ENCODE peak calls at places on chromosomes 12 and 14, in six cellular contexts. X is cardiac muscle cell, H is Panc1, I is left ventricle myocardium inferior, P is neural progenitor cell, G is OCI-LY7. U is an unnamed sample.

GRCh38 chr12:68842123-68842522 is 34.1 kb downstream of the MDM2 start:
- DNase-seq in X (no peak), H (no peak), I (no peak), P (no peak), G (no peak), U (no peak)

GRCh38 chr12:39575498-39575875 is 44.1 kb downstream of the ABCD2 start:
- DNase-seq in X (no peak), H (no peak), I (no peak), P (no peak), G (no peak), U (no peak)

GRCh38 chr12:2084553-2085296 is 31.9 kb downstream of the CACNA1C start:
- DNase-seq in X (no peak), H (no peak), I (peak; percentile 45), P (no peak), G (no peak), U (no peak)

GRCh38 chr12:127489055-127489454 is 777.9 kb upstream of the TMEM132C start:
- DNase-seq in X (no peak), H (no peak), I (no peak), P (no peak), G (no peak), U (no peak)

GRCh38 chr12:102478416-102479098 is 1.8 kb downstream of the IGF1 start:
- DNase-seq in X (peak; percentile 38), H (no peak), I (no peak), P (peak; percentile 64), G (peak; percentile 30), U (peak; percentile 79)

GRCh38 chr12:109946505-109946904 is 46.4 kb downstream of the TCHP start:
- DNase-seq in X (peak; percentile 21), H (no peak), I (no peak), P (peak; percentile 69), G (no peak), U (no peak)

GRCh38 chr14:33589334-33589733 is 361.5 kb downstream of the EGLN3 start:
- DNase-seq in X (no peak), H (no peak), I (no peak), P (no peak), G (no peak), U (no peak)

GRCh38 chr12:6950944-6951540 is at the start of gene PTPN6:
- DNase-seq in X (no peak), H (no peak), I (peak; percentile 72), P (no peak), G (peak; percentile 83), U (no peak)

GRCh38 chr12:7787574-7788315 is 1.5 kb upstream of the NANOG start:
- DNase-seq in X (no peak), H (no peak), I (no peak), P (peak; percentile 44), G (no peak), U (no peak)

GRCh38 chr14:72906316-72906715 is 12.4 kb upstream of the DPF3 start:
- DNase-seq in X (no peak), H (no peak), I (no peak), P (no peak), G (no peak), U (no peak)

GRCh38 chr12:497501-498160 is 37.9 kb downstream of the B4GALNT3 start:
- DNase-seq in X (no peak), H (no peak), I (no peak), P (peak; percentile 80), G (no peak), U (no peak)

GRCh38 chr14:72120315-72120714 is 188.1 kb downstream of the RGS6 start:
- DNase-seq in X (no peak), H (no peak), I (no peak), P (no peak), G (no peak), U (no peak)

GRCh38 chr14:35480119-35480769 is 53.7 kb upstream of the INSM2 start:
- DNase-seq in X (no peak), H (no peak), I (no peak), P (no peak), G (no peak), U (peak; percentile 24)

GRCh38 chr12:52214421-52214802 is 18.6 kb upstream of the KRT7 start:
- DNase-seq in X (no peak), H (no peak), I (no peak), P (no peak), G (no peak), U (no peak)

GRCh38 chr14:81164167-81164774 is 56.5 kb downstream of the GTF2A1 start:
- DNase-seq in X (peak; percentile 62), H (peak; percentile 47), I (no peak), P (peak; percentile 78), G (peak; percentile 75), U (peak; percentile 58)

GRCh38 chr14:77882098-77882497 is 82.2 kb downstream of the ADCK1 start:
- DNase-seq in X (peak; percentile 37), H (no peak), I (peak; percentile 71), P (no peak), G (no peak), U (no peak)

GRCh38 chr12:12266389-12266872 is 413 bp downstream of the LRP6 start:
- DNase-seq in X (peak; percentile 51), H (no peak), I (peak; percentile 16), P (peak; percentile 67), G (no peak), U (no peak)

GRCh38 chr14:50092006-50092555 is 24.3 kb downstream of the VCPKMT start:
- DNase-seq in X (no peak), H (no peak), I (no peak), P (no peak), G (no peak), U (no peak)

GRCh38 chr14:23160924-23161522 is 22.4 kb downstream of the SLC7A8 start:
- DNase-seq in X (no peak), H (no peak), I (no peak), P (peak; percentile 65), G (no peak), U (no peak)

GRCh38 chr12:76085159-76085868 is 829 bp upstream of the NAP1L1 start:
- DNase-seq in X (peak; percentile 27), H (no peak), I (no peak), P (no peak), G (peak; percentile 82), U (no peak)

GRCh38 chr14:65926504-65926903 is 514.0 kb downstream of the FUT8 start:
- DNase-seq in X (no peak), H (no peak), I (no peak), P (no peak), G (no peak), U (no peak)

GRCh38 chr12:108367436-108367835 is 28.3 kb upstream of the CMKLR1 start:
- DNase-seq in X (no peak), H (no peak), I (no peak), P (no peak), G (no peak), U (no peak)

GRCh38 chr12:24815087-24815423 is 133.8 kb downstream of the BCAT1 start:
- DNase-seq in X (no peak), H (no peak), I (no peak), P (no peak), G (no peak), U (no peak)

GRCh38 chr14:21525995-21526671 is at the start of gene SALL2:
- DNase-seq in X (peak; percentile 91), H (no peak), I (peak; percentile 75), P (peak; percentile 98), G (peak; percentile 66), U (no peak)

GRCh38 chr12:79634957-79635471 is 55.8 kb downstream of the PAWR start:
- DNase-seq in X (no peak), H (no peak), I (no peak), P (peak; percentile 67), G (no peak), U (no peak)

GRCh38 chr12:27504506-27504905 is 19.5 kb upstream of the PPFIBP1 start:
- DNase-seq in X (no peak), H (no peak), I (no peak), P (no peak), G (no peak), U (no peak)

GRCh38 chr12:122483969-122484368 is 16.8 kb downstream of the ZCCHC8 start:
- DNase-seq in X (no peak), H (no peak), I (no peak), P (no peak), G (no peak), U (no peak)

GRCh38 chr12:121513464-121514183 is 67.2 kb downstream of the KDM2B start:
- DNase-seq in X (peak; percentile 48), H (no peak), I (no peak), P (peak; percentile 54), G (peak; percentile 69), U (no peak)

GRCh38 chr14:71487941-71488340 is 444.3 kb upstream of the RGS6 start:
- DNase-seq in X (no peak), H (no peak), I (no peak), P (no peak), G (no peak), U (no peak)

GRCh38 chr12:1993871-1994371 is 10.3 kb downstream of the DCP1B start:
- DNase-seq in X (no peak), H (peak; percentile 64), I (no peak), P (no peak), G (no peak), U (no peak)

GRCh38 chr14:20440882-20441281 is 4.9 kb upstream of the KLHL33 start:
- DNase-seq in X (no peak), H (no peak), I (no peak), P (no peak), G (peak; percentile 22), U (no peak)

GRCh38 chr12:48883305-48884171 is 17.9 kb upstream of the RND1 start:
- DNase-seq in X (no peak), H (no peak), I (no peak), P (peak; percentile 98), G (no peak), U (no peak)
- H3K4me3 ChIP-seq in X (no peak overlapping the region), H (no peak overlapping the region), I (no peak overlapping the region), P (peak overlapping the region; percentile 44), G (no peak overlapping the region), U (no peak overlapping the region)

GRCh38 chr12:87344699-87345098 is 684.5 kb downstream of the C12orf50 start:
- DNase-seq in X (no peak), H (no peak), I (no peak), P (no peak), G (no peak), U (no peak)
- TF ChIP-seq CTCF in X (no peak), H (peak; percentile 12), I (no peak), P (peak; percentile 43), G (peak; percentile 28), U (no peak)

DNA sequence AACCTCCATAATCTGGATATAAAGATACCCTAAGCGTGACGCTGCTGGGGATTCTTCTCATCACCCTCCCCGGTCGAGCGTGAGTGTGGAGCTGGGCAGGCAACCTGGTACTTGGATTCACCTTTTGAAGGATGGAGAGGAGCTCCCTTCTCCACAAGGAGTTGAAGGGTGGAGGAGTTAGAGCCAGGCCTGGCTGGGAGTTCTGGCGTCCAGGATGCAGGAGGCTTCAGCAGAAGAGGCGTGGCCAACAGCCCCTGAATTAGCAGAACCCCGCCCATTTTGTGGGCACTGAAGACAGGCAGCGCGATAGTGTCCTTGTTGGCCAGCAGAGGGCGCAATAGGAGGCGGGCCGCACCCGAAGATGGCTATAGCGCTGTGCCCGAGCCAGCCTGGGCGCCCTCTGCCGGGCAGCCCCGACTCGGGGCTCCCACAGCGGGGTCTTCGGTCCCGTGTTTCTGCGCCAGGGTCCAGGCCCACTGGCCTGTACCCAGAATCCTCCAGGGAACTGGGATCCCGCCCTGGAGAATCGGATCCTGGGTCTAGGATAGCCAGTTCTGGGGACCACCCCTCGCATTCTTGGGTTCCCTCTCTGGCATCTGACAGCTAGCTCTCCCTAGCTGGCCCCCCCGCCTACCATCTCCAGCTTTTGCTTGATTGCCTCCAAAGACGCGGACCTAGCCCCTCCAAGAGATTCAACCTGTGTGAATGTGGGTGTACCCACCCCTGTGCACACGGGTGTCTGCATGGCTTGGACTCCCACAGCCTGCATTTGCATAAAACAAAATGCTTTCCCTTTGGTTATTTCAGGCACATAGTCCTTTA is 26.0 kb upstream of the SMUG1 start:
- DNase-seq in X (peak; percentile 94), H (peak; percentile 64), I (peak; percentile 83), P (peak; percentile 97), G (peak; percentile 97), U (peak; percentile 65)
- H3K4me3 ChIP-seq in X (no peak overlapping the region), H (peak overlapping the region; percentile 20), I (peak overlapping the region; percentile 45), P (no peak overlapping the region), G (peak overlapping the region; percentile 55), U (peak overlapping the region; percentile 44)

GRCh38 chr12:70692681-70693288 is 55.6 kb upstream of the PTPRB start:
- DNase-seq in X (peak; percentile 6), H (no peak), I (no peak), P (peak; percentile 7), G (peak; percentile 3), U (no peak)
- TF ChIP-seq CTCF in X (peak; percentile 63), H (peak; percentile 35), I (peak; percentile 59), P (peak; percentile 53), G (peak; percentile 65), U (peak; percentile 22)